ENCODE peak calls at places on chromosomes 11 and 22, in four cellular contexts. D is esophagus squamous epithelium, P is right atrium auricular region, H is transverse colon. J is an unnamed sample.

GRCh38 chr22:45917146-45917545 is 59.8 kb downstream of the WNT7B start:
- DNase-seq in P (no peak), D (no peak), H (no peak), J (no peak)

GRCh38 chr11:68142441-68143309 is 21.5 kb upstream of the CHKA start:
- DNase-seq in D (no peak), H (no peak), P (no peak), J (no peak)

GRCh38 chr11:123479048-123479837 is 49.2 kb downstream of the GRAMD1B start:
- DNase-seq in H (no peak), P (no peak), D (no peak), J (no peak)

GRCh38 chr11:47406896-47407745 is 1.3 kb upstream of the SLC39A13 start:
- DNase-seq in D (no peak), P (no peak), H (no peak), J (no peak)

GRCh38 chr11:108340958-108341357 is 118.1 kb downstream of the ATM start:
- DNase-seq in H (no peak), D (no peak), P (no peak), J (no peak)

GRCh38 chr11:35792148-35792845 is 129.7 kb downstream of the TRIM44 start:
- DNase-seq in D (no peak), P (no peak), H (no peak), J (no peak)

GRCh38 chr11:74097838-74098237 is 73.0 kb downstream of the C2CD3 start:
- DNase-seq in H (no peak), P (no peak), D (no peak), J (no peak)

GRCh38 chr22:35963237-35963810 is 65.3 kb downstream of the RBFOX2 start:
- DNase-seq in H (no peak), D (no peak), P (no peak), J (no peak)

GRCh38 chr11:57491371-57492061 is 24.0 kb downstream of the SLC43A1 start:
- DNase-seq in H (peak; percentile 46), D (no peak), P (no peak), J (peak; percentile 62)

GRCh38 chr11:102957953-102958352 is 2.4 kb upstream of the MMP13 start:
- DNase-seq in H (no peak), D (no peak), P (no peak), J (no peak)

GRCh38 chr11:19431059-19431398 is 190.3 kb upstream of the E2F8 start:
- DNase-seq in P (no peak), D (no peak), H (no peak), J (no peak)

GRCh38 chr11:69750108-69750850 is 24.9 kb downstream of the FGF4 start:
- DNase-seq in D (no peak), H (no peak), P (no peak), J (no peak)

GRCh38 chr22:26364066-26365015 is 64.7 kb upstream of the ASPHD2 start:
- DNase-seq in H (peak; percentile 54), D (peak; percentile 4), P (peak; percentile 65), J (peak; percentile 17)

GRCh38 chr11:10878408-10879214 is 20.8 kb upstream of the ZBED5 start:
- DNase-seq in D (no peak), P (no peak), H (no peak), J (no peak)

GRCh38 chr22:46935506-46936377 is 173.3 kb downstream of the TBC1D22A start:
- DNase-seq in D (no peak), P (peak; percentile 58), H (peak; percentile 66), J (peak; percentile 13)

GRCh38 chr11:95067042-95067827 is 516 bp downstream of the SRSF8 start:
- DNase-seq in H (peak; percentile 85), D (no peak), P (peak; percentile 84), J (peak; percentile 83)

GRCh38 chr11:47856186-47856585 is 8.0 kb upstream of the NUP160 start:
- DNase-seq in H (no peak), D (no peak), P (no peak), J (no peak)

GRCh38 chr11:125918140-125918840 is 14.0 kb downstream of the DDX25 start:
- DNase-seq in D (no peak), H (no peak), P (no peak), J (no peak)

GRCh38 chr11:8584096-8584495 is 9.9 kb downstream of the STK33 start:
- DNase-seq in H (no peak), P (no peak), D (no peak), J (no peak)

GRCh38 chr11:125164422-125165110 is at the start of gene PKNOX2:
- DNase-seq in H (peak; percentile 50), D (no peak), P (peak; percentile 81), J (peak; percentile 81)

GRCh38 chr22:24190566-24191208 is 9.4 kb downstream of the SUSD2 start:
- DNase-seq in P (no peak), D (no peak), H (no peak), J (no peak)

GRCh38 chr11:125394306-125394705 is 101.8 kb downstream of the FEZ1 start:
- DNase-seq in D (no peak), H (no peak), P (no peak), J (no peak)

GRCh38 chr22:33142282-33142681 is 84.1 kb upstream of the SYN3 start:
- DNase-seq in H (no peak), P (no peak), D (no peak), J (no peak)

GRCh38 chr11:117199061-117199915 is at the start of gene TAGLN:
- DNase-seq in D (no peak), H (peak; percentile 76), P (peak; percentile 97), J (peak; percentile 78)

GRCh38 chr11:75786101-75786736 is 17.6 kb downstream of the DGAT2 start:
- DNase-seq in D (no peak), H (peak; percentile 72), P (no peak), J (no peak)

GRCh38 chr11:27355575-27356104 is 7.4 kb downstream of the CCDC34 start:
- DNase-seq in D (no peak), H (no peak), P (no peak), J (no peak)

GRCh38 chr11:130536106-130537040 is 87.9 kb downstream of the ADAMTS15 start:
- DNase-seq in D (no peak), P (no peak), H (no peak), J (no peak)

GRCh38 chr11:13271060-13271693 is 6.4 kb upstream of the BMAL1 start:
- DNase-seq in D (no peak), P (no peak), H (peak; percentile 41), J (no peak)

GRCh38 chr11:86067230-86068137 is 1.4 kb downstream of the PICALM start:
- DNase-seq in D (no peak), P (no peak), H (no peak), J (no peak)

GRCh38 chr11:69808708-69809107 is 10.5 kb downstream of the FGF3 start:
- DNase-seq in P (no peak), H (no peak), D (no peak), J (no peak)

GRCh38 chr11:76658651-76659650 is 11.6 kb downstream of the LRRC32 start:
- DNase-seq in H (peak; percentile 4), P (no peak), D (no peak), J (no peak)

GRCh38 chr11:122862091-122862490 is 20.5 kb upstream of the JHY start:
- DNase-seq in D (no peak), P (no peak), H (no peak), J (no peak)

GRCh38 chr11:6931146-6931713 is 5.0 kb downstream of the ZNF215 start:
- DNase-seq in H (no peak), D (no peak), P (no peak), J (no peak)

GRCh38 chr11:13963949-13964770 is 1.6 kb downstream of the SPON1 start:
- DNase-seq in D (no peak), H (peak; percentile 62), P (no peak), J (peak; percentile 8)

GRCh38 chr22:22195265-22196017 is 49.1 kb upstream of the VPREB1 start:
- DNase-seq in P (no peak), D (no peak), H (peak; percentile 87), J (peak; percentile 31)

GRCh38 chr11:73030130-73030529 is 112.0 kb downstream of the FCHSD2 start:
- DNase-seq in H (no peak), D (no peak), P (no peak), J (no peak)

GRCh38 chr11:73034330-73034729 is 107.8 kb downstream of the FCHSD2 start:
- DNase-seq in P (no peak), D (no peak), H (no peak), J (no peak)

GRCh38 chr11:73029408-73029807 is 112.7 kb downstream of the FCHSD2 start:
- DNase-seq in P (no peak), D (no peak), H (no peak), J (no peak)

GRCh38 chr11:73024646-73025045 is 117.5 kb downstream of the FCHSD2 start:
- DNase-seq in H (no peak), D (no peak), P (no peak), J (no peak)

GRCh38 chr11:73028621-73029020 is 113.5 kb downstream of the FCHSD2 start:
- DNase-seq in H (no peak), D (no peak), P (no peak), J (no peak)
- H3K9me3 ChIP-seq in H (peaks cover 19% of the 10 kb centered on the region), D (peaks cover 24% of the 10 kb centered on the region), P (no peaks in the 10 kb centered on the region), J (peaks cover 22% of the 10 kb centered on the region)

GRCh38 chr11:18235394-18235926 is 1.1 kb downstream of the SAA4 start:
- DNase-seq in P (no peak), D (no peak), H (no peak), J (no peak)
- H3K9me3 ChIP-seq in P (no peaks in the 10 kb centered on the region), D (no peaks in the 10 kb centered on the region), H (no peaks in the 10 kb centered on the region), J (no peaks in the 10 kb centered on the region)

GRCh38 chr22:48888466-48889208 is 939.0 kb downstream of the BRD1 start:
- DNase-seq in P (no peak), D (no peak), H (no peak), J (no peak)
- H3K9me3 ChIP-seq in P (no peaks in the 10 kb centered on the region), D (peaks cover 6% of the 10 kb centered on the region), H (no peaks in the 10 kb centered on the region), J (no peaks in the 10 kb centered on the region)

GRCh38 chr11:92828576-92828975 is 140.9 kb upstream of the MTNR1B start:
- DNase-seq in P (no peak), H (no peak), D (no peak), J (no peak)

GRCh38 chr11:92829121-92829520 is 140.3 kb upstream of the MTNR1B start:
- DNase-seq in H (no peak), D (no peak), P (no peak), J (no peak)

GRCh38 chr11:92826136-92826535 is 143.3 kb upstream of the MTNR1B start:
- DNase-seq in P (no peak), H (no peak), D (no peak), J (no peak)

GRCh38 chr11:92826597-92826996 is 142.9 kb upstream of the MTNR1B start:
- DNase-seq in P (no peak), H (no peak), D (no peak), J (no peak)

GRCh38 chr11:92827132-92827531 is 142.3 kb upstream of the MTNR1B start:
- DNase-seq in D (no peak), P (no peak), H (no peak), J (no peak)
- H3K9me3 ChIP-seq in D (no peaks in the 10 kb centered on the region), P (no peaks in the 10 kb centered on the region), H (no peaks in the 10 kb centered on the region), J (no peaks in the 10 kb centered on the region)

GRCh38 chr22:20663941-20664593 is 109.8 kb upstream of the SERPIND1 start:
- DNase-seq in P (no peak), H (no peak), D (no peak), J (no peak)
- H3K9me3 ChIP-seq in P (no peaks in the 10 kb centered on the region), H (no peaks in the 10 kb centered on the region), D (no peaks in the 10 kb centered on the region), J (peaks cover 18% of the 10 kb centered on the region)

DNA sequence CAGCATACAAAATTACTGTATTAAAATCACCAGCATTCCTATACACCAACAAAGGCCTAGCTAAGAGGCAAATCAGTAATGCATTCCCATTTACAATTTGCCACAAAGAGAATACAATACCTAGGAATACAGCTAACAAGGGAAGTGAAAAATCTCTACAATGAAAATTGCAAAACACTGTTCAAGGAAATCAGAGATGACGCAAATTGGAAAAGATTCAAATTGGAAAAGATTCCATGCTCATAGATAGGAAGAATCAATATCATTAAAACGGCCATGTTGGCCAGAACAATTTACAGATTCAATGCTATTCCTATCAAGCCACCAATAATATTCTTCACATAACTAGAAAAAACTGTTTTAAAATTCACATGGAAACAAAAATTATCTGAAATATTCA is 123.0 kb upstream of the ANO5 start:
- DNase-seq in P (no peak), D (no peak), H (no peak), J (no peak)
- H3K9me3 ChIP-seq in P (no peaks in the 10 kb centered on the region), D (peaks cover 20% of the 10 kb centered on the region), H (peaks cover 4% of the 10 kb centered on the region), J (peaks cover 5% of the 10 kb centered on the region)

GRCh38 chr22:49107961-49108530 is 719.6 kb downstream of the BRD1 start:
- DNase-seq in H (no peak), D (no peak), P (no peak), J (no peak)
- H3K9me3 ChIP-seq in H (no peaks in the 10 kb centered on the region), D (no peaks in the 10 kb centered on the region), P (no peaks in the 10 kb centered on the region), J (no peaks in the 10 kb centered on the region)

J was measured in heart right ventricle.